ENCODE peak calls at places on chromosomes 2 and 18, in ten cellular contexts. D is B cell, V is astrocyte of the spinal cord, Q is foreskin fibroblast, G is fibroblast of mammary gland, B is WTC11, P is neural progenitor cell, I is GM12878, F is prostate gland, A is tibial artery. O is an unnamed sample.

GRCh38 chr2:231604101-231604684 is 11.5 kb downstream of the TEX44 start:
- DNase-seq in A (peak; percentile 41), F (peak; percentile 28), V (no peak), I (no peak), B (peak; percentile 66), D (peak; percentile 79), G (no peak), P (peak; percentile 92), Q (no peak), O (no peak)

GRCh38 chr2:24793752-24794477 is 690 bp downstream of the CENPO start:
- DNase-seq in G (peak; percentile 33), Q (peak; percentile 61), I (no peak), V (peak; percentile 46), A (no peak), P (peak; percentile 78), D (no peak), B (peak; percentile 24), F (no peak), O (no peak)

GRCh38 chr2:171390941-171391516 is 42.8 kb downstream of the METTL8 start:
- DNase-seq in B (no peak), V (peak; percentile 87), G (peak; percentile 89), Q (peak; percentile 82), P (no peak), D (no peak), A (no peak), I (no peak), F (no peak), O (no peak)

GRCh38 chr2:125745514-125745913 is 910.4 kb upstream of the GYPC start:
- DNase-seq in I (peak; percentile 11), A (no peak), B (peak; percentile 29), P (peak; percentile 83), D (no peak), V (no peak), Q (no peak), G (peak; percentile 1), F (no peak), O (no peak)

GRCh38 chr2:2932692-2933305 is 444.8 kb downstream of the EIPR1 start:
- DNase-seq in G (no peak), Q (no peak), B (no peak), P (no peak), D (no peak), I (no peak), V (no peak), A (no peak), F (no peak), O (no peak)

GRCh38 chr2:119234021-119235019 is 10.7 kb downstream of the STEAP3 start:
- DNase-seq in G (peak; percentile 32), Q (peak; percentile 44), P (peak; percentile 90), V (peak; percentile 32), A (no peak), F (no peak), D (no peak), I (no peak), B (peak; percentile 74), O (no peak)

GRCh38 chr2:219836647-219837177 is 209.3 kb downstream of the SLC4A3 start:
- DNase-seq in Q (peak; percentile 41), I (no peak), B (no peak), F (no peak), A (no peak), P (no peak), D (no peak), G (peak; percentile 51), V (peak; percentile 12), O (no peak)

GRCh38 chr2:42128731-42129486 is 40.2 kb upstream of the EML4 start:
- DNase-seq in A (no peak), B (no peak), P (no peak), V (peak; percentile 83), G (peak; percentile 96), Q (peak; percentile 82), F (peak; percentile 55), I (no peak), D (no peak), O (no peak)

GRCh38 chr2:43344911-43345373 is 118.5 kb upstream of the ZFP36L2 start:
- DNase-seq in A (no peak), F (no peak), P (no peak), Q (no peak), D (no peak), V (no peak), I (no peak), G (no peak), B (no peak), O (no peak)

GRCh38 chr18:79383388-79384056 is 12.2 kb upstream of the NFATC1 start:
- DNase-seq in F (no peak), B (no peak), D (no peak), V (no peak), P (no peak), Q (no peak), I (no peak), A (no peak), G (no peak), O (no peak)

GRCh38 chr2:30200875-30201274 is 30.5 kb upstream of the LBH start:
- DNase-seq in I (no peak), P (no peak), F (no peak), B (no peak), Q (no peak), A (no peak), V (no peak), G (no peak), D (no peak), O (no peak)

GRCh38 chr2:44104855-44105271 is 63.8 kb upstream of the PPM1B start:
- DNase-seq in B (no peak), Q (no peak), P (no peak), G (no peak), A (no peak), D (no peak), I (no peak), F (no peak), V (no peak), O (no peak)

GRCh38 chr18:58453167-58453804 is 175.6 kb downstream of the ALPK2 start:
- DNase-seq in Q (no peak), P (no peak), I (no peak), V (no peak), F (no peak), B (no peak), G (no peak), D (no peak), A (no peak), O (no peak)
- TF ChIP-seq CTCF in Q (no peak), P (no peak), I (no peak), V (no peak), F (no peak), B (no peak), G (no peak), D (no peak), A (no peak), O (no peak)

GRCh38 chr18:29873211-29873610 is 1169.3 kb downstream of the DSC3 start:
- DNase-seq in D (no peak), I (no peak), Q (no peak), B (no peak), G (no peak), P (no peak), F (no peak), A (no peak), V (no peak), O (no peak)

GRCh38 chr18:29879763-29880162 is 1162.8 kb downstream of the DSC3 start:
- DNase-seq in F (no peak), I (no peak), B (peak; percentile 23), G (no peak), V (no peak), D (no peak), Q (no peak), P (no peak), A (no peak), O (no peak)

DNA sequence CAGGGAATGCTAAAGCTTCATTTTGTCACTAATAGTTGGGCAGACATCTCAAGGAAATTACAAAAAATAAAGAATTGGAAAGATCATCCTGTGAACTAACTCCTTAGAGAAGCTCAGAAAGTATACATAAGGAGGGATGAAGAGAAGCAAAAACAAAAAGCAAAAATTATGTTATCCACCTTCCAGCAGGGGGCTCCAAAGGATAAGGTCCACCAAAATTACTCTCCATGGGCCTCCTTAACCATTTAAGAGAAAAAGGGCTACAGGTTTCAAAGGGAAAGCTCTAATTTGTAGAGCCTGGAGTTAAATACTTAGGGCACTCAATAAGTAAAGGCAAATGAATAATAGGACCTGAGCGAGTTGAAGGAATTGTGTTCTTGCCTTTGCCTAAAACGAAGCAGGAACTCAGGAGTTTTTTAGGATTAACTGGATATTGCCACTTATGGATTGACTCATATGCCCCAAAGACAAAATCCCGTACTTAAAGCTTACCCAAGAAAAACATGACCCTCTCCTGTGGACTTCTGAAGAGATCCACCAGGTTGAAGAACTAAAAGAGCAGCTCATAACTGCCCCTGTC is 1167.9 kb downstream of the DSC3 start:
- DNase-seq in G (peak; percentile 43), V (peak; percentile 53), A (no peak), F (no peak), Q (peak; percentile 1), B (peak; percentile 14), P (peak; percentile 61), D (no peak), I (no peak), O (no peak)
- TF ChIP-seq CTCF in G (peak; percentile 47), V (peak; percentile 55), A (no peak), F (peak; percentile 15), Q (peak; percentile 26), B (peak; percentile 66), P (peak; percentile 71), D (peak; percentile 17), I (peak; percentile 52), O (peak; percentile 16)

GRCh38 chr2:110818767-110819481 is 86.6 kb downstream of the ACOXL start:
- DNase-seq in G (no peak), F (no peak), V (no peak), Q (no peak), I (no peak), D (no peak), A (no peak), P (no peak), B (no peak), O (no peak)
- TF ChIP-seq CTCF in G (no peak), F (no peak), V (peak; percentile 24), Q (no peak), I (no peak), D (no peak), A (no peak), P (peak; percentile 39), B (no peak), O (no peak)

GRCh38 chr2:200428961-200429665 is 80.8 kb downstream of the KCTD18 start:
- DNase-seq in V (no peak), G (no peak), A (no peak), B (no peak), Q (no peak), D (no peak), P (no peak), I (no peak), F (no peak), O (no peak)

GRCh38 chr2:200426754-200427153 is 83.1 kb downstream of the KCTD18 start:
- DNase-seq in B (no peak), I (no peak), A (no peak), F (no peak), Q (no peak), G (no peak), D (no peak), V (no peak), P (no peak), O (no peak)

GRCh38 chr2:200430017-200430416 is 79.9 kb downstream of the KCTD18 start:
- DNase-seq in Q (peak; percentile 74), G (peak; percentile 74), F (no peak), B (no peak), I (no peak), D (no peak), A (no peak), P (no peak), V (no peak), O (no peak)

GRCh38 chr2:200435379-200435778 is 74.5 kb downstream of the KCTD18 start:
- DNase-seq in A (no peak), B (no peak), G (peak; percentile 68), D (no peak), I (no peak), P (no peak), V (no peak), F (no peak), Q (peak; percentile 63), O (no peak)

GRCh38 chr2:200432296-200432695 is 77.6 kb downstream of the KCTD18 start:
- DNase-seq in P (no peak), D (no peak), I (no peak), B (no peak), A (no peak), F (no peak), V (no peak), G (peak; percentile 77), Q (peak; percentile 58), O (no peak)
- TF ChIP-seq CTCF in P (no peak), D (no peak), I (no peak), B (no peak), A (no peak), F (no peak), V (no peak), G (no peak), Q (no peak), O (no peak)

O was measured in AG09319.